ENCODE peak calls at places on chromosomes 7 and 10, in five cellular contexts. E is HuH-7, Z is renal cortical epithelial cell, S is Panc1, Y is WTC11. K is an unnamed sample.
A peak's percentile ranks its signal among the peaks of the same experiment; 100 is the strongest.

GRCh38 chr10:14545827-14546226 is 215.1 kb upstream of the FRMD4A start:
- DNase-seq in Y (no peak), S (no peak), Z (peak; percentile 62), E (no peak), K (no peak)

GRCh38 chr7:29270979-29271658 is 76.5 kb downstream of the CHN2 start:
- DNase-seq in E (no peak), Z (peak; percentile 59), Y (no peak), S (no peak), K (no peak)

GRCh38 chr7:26865094-26865388 is 651 bp upstream of the SKAP2 start:
- DNase-seq in Z (no peak), Y (peak; percentile 67), S (no peak), E (peak; percentile 43), K (peak; percentile 71)

GRCh38 chr10:3418901-3419300 is 246.3 kb upstream of the PITRM1 start:
- DNase-seq in S (no peak), Z (no peak), Y (no peak), E (no peak), K (no peak)

GRCh38 chr7:8442814-8443304 is 9.4 kb downstream of the NXPH1 start:
- DNase-seq in Z (no peak), Y (peak; percentile 94), E (no peak), S (no peak), K (peak; percentile 65)

GRCh38 chr7:139058963-139059362 is 23.1 kb upstream of the ZC3HAV1L start:
- DNase-seq in S (no peak), Y (no peak), E (no peak), Z (no peak), K (no peak)

GRCh38 chr10:113753020-113753692 is 1.7 kb downstream of the PLEKHS1 start:
- DNase-seq in E (no peak), Y (no peak), S (no peak), Z (peak; percentile 19), K (no peak)

GRCh38 chr7:106071999-106072714 is 40.0 kb downstream of the SYPL1 start:
- DNase-seq in S (no peak), E (peak; percentile 40), Z (no peak), Y (no peak), K (peak; percentile 89)

GRCh38 chr7:41956712-41957111 is 253.8 kb upstream of the INHBA start:
- DNase-seq in Y (no peak), Z (no peak), S (no peak), E (no peak), K (no peak)

K was measured in K562.